ENCODE peak calls at places on chromosomes 12 and 14, in nine cellular contexts. D is GM12878, R is astrocyte of the cerebellum, W is neural crest cell, G is natural killer cell, B is nephron progenitor cell, J is heart left ventricle, U is lower leg skin, X is stomach. O is an unnamed sample.

GRCh38 chr12:89984846-89985245 is 276.2 kb upstream of the ATP2B1 start:
- DNase-seq in D (no peak), R (no peak), W (no peak), G (no peak), B (no peak), J (no peak), U (no peak), X (no peak), O (no peak)

GRCh38 chr12:107461222-107461980 is 224.2 kb upstream of the PWP1 start:
- DNase-seq in D (no peak), R (peak; percentile 86), W (no peak), G (no peak), B (no peak), J (no peak), U (no peak), X (no peak), O (no peak)

GRCh38 chr12:83826112-83826511 is 1086.5 kb downstream of the SLC6A15 start:
- DNase-seq in D (no peak), R (no peak), W (peak; percentile 37), G (no peak), B (peak; percentile 60), J (no peak), U (no peak), X (peak; percentile 35), O (no peak)

GRCh38 chr14:91041450-91041849 is 19.0 kb downstream of the RPS6KA5 start:
- DNase-seq in D (no peak), R (peak; percentile 15), W (no peak), G (no peak), B (no peak), J (no peak), U (no peak), X (no peak), O (no peak)

GRCh38 chr12:122593910-122594309 is 66.9 kb downstream of the KNTC1 start:
- DNase-seq in D (no peak), R (no peak), W (no peak), G (no peak), B (no peak), J (no peak), U (no peak), X (no peak), O (no peak)

GRCh38 chr12:114750905-114751304 is 66.9 kb upstream of the TBX3 start:
- DNase-seq in D (no peak), R (no peak), W (no peak), G (no peak), B (no peak), J (no peak), U (no peak), X (no peak), O (no peak)

GRCh38 chr12:45914090-45914489 is 76.3 kb downstream of the SCAF11 start:
- DNase-seq in D (no peak), R (peak; percentile 18), W (no peak), G (no peak), B (no peak), J (no peak), U (no peak), X (no peak), O (no peak)

GRCh38 chr12:45688188-45688587 is 41.3 kb upstream of the ARID2 start:
- DNase-seq in D (no peak), R (no peak), W (no peak), G (no peak), B (no peak), J (no peak), U (no peak), X (no peak), O (no peak)

GRCh38 chr12:31558521-31558920 is 32.4 kb downstream of the DENND5B start:
- DNase-seq in D (no peak), R (no peak), W (no peak), G (no peak), B (no peak), J (no peak), U (no peak), X (no peak), O (no peak)

GRCh38 chr14:93034671-93034994 is 81.1 kb downstream of the ITPK1 start:
- DNase-seq in D (no peak), R (no peak), W (no peak), G (no peak), B (no peak), J (no peak), U (no peak), X (no peak), O (no peak)

GRCh38 chr12:90964616-90965015 is 9.6 kb upstream of the CCER1 start:
- DNase-seq in D (no peak), R (no peak), W (no peak), G (no peak), B (no peak), J (no peak), U (no peak), X (no peak), O (no peak)

GRCh38 chr14:77189479-77189878 is 7.9 kb downstream of the TMEM63C start:
- DNase-seq in D (no peak), R (no peak), W (no peak), G (no peak), B (no peak), J (no peak), U (peak; percentile 36), X (peak; percentile 14), O (no peak)
- TF ChIP-seq CTCF in D (no peak), R (no peak), W (no peak), G (no peak), B (no peak), J (no peak), U (no peak), X (no peak), O (no peak)

DNA sequence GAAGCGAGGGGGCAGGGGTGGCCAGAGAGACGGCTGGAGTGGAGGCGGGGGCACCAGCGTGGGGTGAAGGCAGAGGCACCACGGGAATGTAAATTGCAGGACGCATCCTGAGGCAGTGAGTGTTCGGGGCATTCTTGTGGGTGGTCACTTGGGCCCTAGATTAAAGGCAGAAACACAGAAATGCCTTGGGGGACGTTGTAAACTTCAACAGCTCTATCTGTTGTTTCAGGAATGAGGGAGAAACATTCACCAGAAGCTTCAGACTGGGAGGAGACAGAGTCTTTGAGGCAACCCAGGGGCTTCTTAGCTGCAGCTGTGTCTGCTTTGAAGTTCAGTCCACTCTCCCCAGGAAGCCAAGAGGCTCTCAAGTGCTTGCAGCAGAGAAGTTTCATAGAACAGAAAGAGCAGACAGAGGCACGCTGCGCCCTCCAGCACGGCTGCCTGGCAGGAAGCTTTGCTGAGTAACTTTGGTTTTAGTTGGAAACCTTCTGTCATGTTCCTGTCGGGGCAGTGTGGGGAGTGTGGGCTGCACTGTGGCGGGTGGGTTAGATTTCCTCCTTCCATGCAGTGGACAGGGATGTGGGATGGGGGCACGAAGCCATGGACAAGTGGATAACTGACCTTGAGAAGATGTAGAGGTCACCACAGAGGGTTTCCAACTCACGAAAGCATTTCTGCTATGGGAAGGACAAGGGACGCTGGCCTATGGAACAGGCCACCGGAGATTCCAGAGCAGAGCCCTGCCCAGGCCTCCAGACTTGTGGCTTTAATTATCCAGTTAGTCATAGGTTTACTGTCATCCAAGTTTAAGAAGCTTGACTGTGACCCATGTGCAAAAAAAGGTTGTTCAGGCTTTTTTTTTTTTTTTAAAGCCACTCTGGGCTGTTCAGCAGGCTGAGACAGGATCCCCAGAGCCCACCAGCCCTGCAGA is 107.6 kb downstream of the ARF6 start:
- DNase-seq in D (no peak), R (peak; percentile 72), W (no peak), G (peak; percentile 65), B (peak; percentile 25), J (peak; percentile 81), U (peak; percentile 93), X (peak; percentile 56), O (peak; percentile 81)
- TF ChIP-seq CTCF in D (peak; percentile 8), R (no peak), W (no peak), G (no peak), B (no peak), J (no peak), U (no peak), X (no peak), O (no peak)

DNA sequence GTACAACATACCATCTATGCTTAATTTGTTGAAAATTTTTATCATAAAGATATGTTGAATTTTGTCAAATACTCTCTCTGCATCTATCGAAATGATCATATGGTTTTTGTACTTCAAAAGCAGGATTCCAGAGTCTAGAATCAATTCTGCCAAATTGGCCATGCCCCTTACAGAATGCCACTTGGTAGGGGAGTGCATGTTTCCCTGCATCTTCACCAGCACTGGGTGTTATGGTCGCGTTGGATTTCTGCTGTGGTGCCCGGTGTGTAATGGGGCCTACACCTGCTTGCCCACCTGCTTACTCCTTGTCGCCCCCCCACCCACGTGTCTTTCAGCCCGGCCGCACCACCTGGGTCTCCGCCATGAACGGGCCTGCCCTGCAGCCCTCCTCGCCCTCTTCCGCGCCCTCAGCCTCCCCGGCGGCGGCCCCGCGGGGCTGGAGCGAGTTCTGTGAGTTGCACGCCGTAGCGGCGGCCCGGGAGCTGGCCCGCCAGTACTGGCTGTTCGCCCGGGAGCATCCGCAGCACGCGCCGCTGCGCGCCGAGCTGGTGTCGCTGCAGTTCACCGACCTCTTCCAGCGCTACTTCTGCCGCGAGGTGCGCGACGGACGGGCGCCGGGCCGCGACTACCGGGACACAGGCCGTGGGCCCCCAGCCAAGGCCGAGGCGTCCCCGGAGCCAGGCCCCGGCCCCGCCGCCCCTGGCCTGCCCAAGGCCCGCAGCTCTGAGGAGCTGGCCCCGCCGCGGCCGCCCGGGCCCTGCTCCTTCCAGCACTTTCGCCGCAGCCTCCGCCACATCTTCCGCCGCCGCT is 12.3 kb downstream of the SH2B3 start:
- DNase-seq in D (no peak), R (no peak), W (no peak), G (no peak), B (no peak), J (peak; percentile 76), U (no peak), X (no peak), O (no peak)
- TF ChIP-seq CTCF in D (no peak), R (no peak), W (no peak), G (no peak), B (no peak), J (no peak), U (no peak), X (no peak), O (no peak)

GRCh38 chr12:132196038-132196872 is 52.0 kb downstream of the NOC4L start:
- DNase-seq in D (no peak), R (peak; percentile 8), W (no peak), G (no peak), B (no peak), J (peak; percentile 39), U (no peak), X (no peak), O (no peak)

GRCh38 chr12:132194556-132194955 is 50.3 kb downstream of the NOC4L start:
- DNase-seq in D (no peak), R (no peak), W (no peak), G (no peak), B (no peak), J (peak; percentile 36), U (no peak), X (no peak), O (no peak)

GRCh38 chr12:132191715-132192553 is 47.7 kb downstream of the NOC4L start:
- DNase-seq in D (no peak), R (no peak), W (no peak), G (no peak), B (no peak), J (no peak), U (no peak), X (no peak), O (no peak)

GRCh38 chr12:132196873-132197390 is 52.7 kb downstream of the NOC4L start:
- DNase-seq in D (no peak), R (no peak), W (no peak), G (no peak), B (no peak), J (peak; percentile 55), U (no peak), X (no peak), O (no peak)

DNA sequence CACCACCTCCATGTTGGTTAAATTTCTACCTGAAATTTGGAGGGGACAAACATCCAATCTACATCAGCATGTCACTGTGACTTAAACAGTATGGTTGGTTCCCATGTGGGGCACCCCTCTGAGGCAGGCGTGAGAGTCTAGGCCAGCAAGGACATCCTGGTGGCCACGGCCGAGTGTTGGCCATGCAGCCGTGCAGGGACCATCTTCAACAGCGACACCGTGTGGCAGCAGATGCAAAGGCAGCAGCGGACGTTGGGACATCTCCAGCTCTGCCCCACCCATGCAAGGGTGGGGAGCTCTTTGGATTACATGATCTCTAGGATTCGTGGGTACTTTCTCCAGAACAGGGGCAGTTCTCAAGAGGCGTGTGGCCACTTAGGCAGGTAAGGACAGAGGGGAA is 49.8 kb downstream of the NOC4L start:
- DNase-seq in D (no peak), R (no peak), W (no peak), G (no peak), B (no peak), J (peak; percentile 33), U (no peak), X (no peak), O (no peak)
- TF ChIP-seq CTCF in D (no peak), R (no peak), W (peak; percentile 48), G (no peak), B (peak; percentile 27), J (peak; percentile 13), U (no peak), X (no peak), O (peak; percentile 46)

O was measured in GM12864.